ENCODE peak calls at places on chromosomes 3 and 15, in ten cellular contexts. One of them, this sample, is unnamed.

GRCh38 chr3:40237892-40238571 is 71.5 kb upstream of the EIF1B start:
- DNase-seq in tibial artery: no peak
- DNase-seq in endothelial cell of umbilical vein: no peak
- DNase-seq in hepatocyte: peak; percentile 26
- DNase-seq in cardiac muscle cell: peak; percentile 42
- DNase-seq in upper lobe of right lung: no peak
- DNase-seq in Panc1: no peak
- DNase-seq in body of pancreas: no peak
- DNase-seq in RWPE2: no peak
- DNase-seq in psoas muscle: no peak
- DNase-seq in this sample: no peak

GRCh38 chr15:90893175-90894090 is 9.1 kb downstream of the FES start:
- DNase-seq in tibial artery: peak; percentile 61
- DNase-seq in RWPE2: peak; percentile 69
- DNase-seq in upper lobe of right lung: no peak
- DNase-seq in body of pancreas: no peak
- DNase-seq in hepatocyte: no peak
- DNase-seq in psoas muscle: no peak
- DNase-seq in Panc1: no peak
- DNase-seq in cardiac muscle cell: no peak
- DNase-seq in endothelial cell of umbilical vein: no peak
- DNase-seq in this sample: no peak

GRCh38 chr3:48125886-48126622 is 62.2 kb downstream of the CDC25A start:
- DNase-seq in body of pancreas: no peak
- DNase-seq in Panc1: no peak
- DNase-seq in endothelial cell of umbilical vein: no peak
- DNase-seq in upper lobe of right lung: no peak
- DNase-seq in tibial artery: no peak
- DNase-seq in RWPE2: no peak
- DNase-seq in cardiac muscle cell: no peak
- DNase-seq in psoas muscle: no peak
- DNase-seq in hepatocyte: no peak
- DNase-seq in this sample: no peak

GRCh38 chr3:25156526-25157075 is 271.5 kb upstream of the RARB start:
- DNase-seq in endothelial cell of umbilical vein: peak; percentile 77
- DNase-seq in Panc1: no peak
- DNase-seq in upper lobe of right lung: no peak
- DNase-seq in RWPE2: no peak
- DNase-seq in cardiac muscle cell: peak; percentile 80
- DNase-seq in hepatocyte: peak; percentile 45
- DNase-seq in psoas muscle: no peak
- DNase-seq in tibial artery: no peak
- DNase-seq in body of pancreas: no peak
- DNase-seq in this sample: no peak

GRCh38 chr15:27479232-27480140 is 508.5 kb downstream of the GABRG3 start:
- DNase-seq in Panc1: no peak
- DNase-seq in RWPE2: no peak
- DNase-seq in body of pancreas: no peak
- DNase-seq in hepatocyte: no peak
- DNase-seq in cardiac muscle cell: no peak
- DNase-seq in upper lobe of right lung: no peak
- DNase-seq in psoas muscle: no peak
- DNase-seq in endothelial cell of umbilical vein: no peak
- DNase-seq in tibial artery: no peak
- DNase-seq in this sample: no peak

GRCh38 chr15:85367741-85368140 is 12.7 kb upstream of the AKAP13 start:
- DNase-seq in Panc1: no peak
- DNase-seq in psoas muscle: no peak
- DNase-seq in upper lobe of right lung: no peak
- DNase-seq in cardiac muscle cell: no peak
- DNase-seq in tibial artery: no peak
- DNase-seq in body of pancreas: no peak
- DNase-seq in RWPE2: no peak
- DNase-seq in endothelial cell of umbilical vein: no peak
- DNase-seq in hepatocyte: no peak
- DNase-seq in this sample: no peak

GRCh38 chr3:185739264-185739701 is 85.6 kb downstream of the IGF2BP2 start:
- DNase-seq in Panc1: no peak
- DNase-seq in upper lobe of right lung: no peak
- DNase-seq in body of pancreas: no peak
- DNase-seq in RWPE2: no peak
- DNase-seq in hepatocyte: peak; percentile 23
- DNase-seq in psoas muscle: no peak
- DNase-seq in tibial artery: no peak
- DNase-seq in cardiac muscle cell: no peak
- DNase-seq in endothelial cell of umbilical vein: no peak
- DNase-seq in this sample: no peak

GRCh38 chr15:29612096-29612495 is 210.2 kb downstream of the TJP1 start:
- DNase-seq in body of pancreas: no peak
- DNase-seq in hepatocyte: peak; percentile 30
- DNase-seq in cardiac muscle cell: peak; percentile 99
- DNase-seq in Panc1: no peak
- DNase-seq in upper lobe of right lung: no peak
- DNase-seq in RWPE2: no peak
- DNase-seq in endothelial cell of umbilical vein: peak; percentile 9
- DNase-seq in psoas muscle: no peak
- DNase-seq in tibial artery: no peak
- DNase-seq in this sample: no peak

GRCh38 chr3:118101891-118102290 is 932.8 kb downstream of the IGSF11 start:
- DNase-seq in upper lobe of right lung: no peak
- DNase-seq in Panc1: no peak
- DNase-seq in body of pancreas: no peak
- DNase-seq in endothelial cell of umbilical vein: no peak
- DNase-seq in cardiac muscle cell: no peak
- DNase-seq in tibial artery: no peak
- DNase-seq in hepatocyte: no peak
- DNase-seq in RWPE2: no peak
- DNase-seq in psoas muscle: no peak
- DNase-seq in this sample: no peak

GRCh38 chr3:128956440-128956839 is 37.4 kb downstream of the CFAP92 start:
- DNase-seq in hepatocyte: no peak
- DNase-seq in body of pancreas: no peak
- DNase-seq in endothelial cell of umbilical vein: no peak
- DNase-seq in Panc1: no peak
- DNase-seq in cardiac muscle cell: no peak
- DNase-seq in RWPE2: no peak
- DNase-seq in upper lobe of right lung: no peak
- DNase-seq in tibial artery: no peak
- DNase-seq in psoas muscle: no peak
- DNase-seq in this sample: no peak

GRCh38 chr15:50250789-50251394 is 14.6 kb downstream of the HDC start:
- DNase-seq in tibial artery: no peak
- DNase-seq in psoas muscle: no peak
- DNase-seq in cardiac muscle cell: no peak
- DNase-seq in RWPE2: no peak
- DNase-seq in endothelial cell of umbilical vein: no peak
- DNase-seq in Panc1: no peak
- DNase-seq in hepatocyte: no peak
- DNase-seq in body of pancreas: no peak
- DNase-seq in upper lobe of right lung: no peak
- DNase-seq in this sample: no peak

DNA sequence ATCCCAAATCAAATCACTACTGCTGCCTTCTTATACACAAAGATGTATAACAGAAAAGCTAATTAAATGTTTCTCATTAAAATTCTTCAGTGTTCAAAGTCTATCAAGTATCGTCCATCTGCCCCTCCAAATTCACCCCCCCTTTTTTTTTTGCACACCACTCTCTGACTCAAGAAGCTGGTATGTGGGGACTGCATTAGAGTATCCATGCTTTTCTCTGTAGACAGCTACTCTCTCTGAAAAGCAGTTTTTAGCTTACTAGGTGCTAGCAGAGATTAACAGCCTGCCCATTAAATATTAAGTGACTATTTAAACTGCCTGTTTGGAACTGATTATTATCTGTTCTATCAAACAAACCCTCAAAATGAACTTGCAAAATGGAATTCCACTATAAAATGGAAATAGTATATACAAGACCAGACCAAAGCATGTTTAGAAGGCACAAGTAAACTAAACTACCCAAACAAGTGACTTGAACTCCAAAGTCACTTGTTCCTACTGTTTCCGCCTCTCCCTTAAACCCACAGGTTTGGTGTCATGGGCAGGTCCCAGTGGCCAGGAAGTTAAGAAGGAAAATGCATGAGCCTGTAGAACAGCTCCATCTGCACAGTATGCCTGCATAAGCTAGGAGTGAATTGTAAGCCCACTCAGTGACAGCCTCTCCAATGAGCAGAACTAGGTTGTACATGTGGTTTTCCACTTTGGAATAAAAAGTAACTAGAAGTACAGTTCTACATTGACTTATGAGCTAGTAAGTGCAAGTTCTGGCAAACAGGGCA is 32.5 kb downstream of the GBE1 start:
- DNase-seq in Panc1: no peak
- DNase-seq in psoas muscle: no peak
- DNase-seq in upper lobe of right lung: no peak
- DNase-seq in tibial artery: no peak
- DNase-seq in endothelial cell of umbilical vein: peak; percentile 47
- DNase-seq in body of pancreas: no peak
- DNase-seq in cardiac muscle cell: peak; percentile 64
- DNase-seq in hepatocyte: no peak
- DNase-seq in RWPE2: no peak
- DNase-seq in this sample: no peak
- H3K4me1 ChIP-seq in Panc1: peaks cover under 1% of the 10 kb centered on the region
- H3K4me1 ChIP-seq in psoas muscle: peaks cover 81% of the 10 kb centered on the region
- H3K4me1 ChIP-seq in upper lobe of right lung: no peaks in the 10 kb centered on the region
- H3K4me1 ChIP-seq in tibial artery: peaks cover 37% of the 10 kb centered on the region
- H3K4me1 ChIP-seq in endothelial cell of umbilical vein: peaks cover 48% of the 10 kb centered on the region
- H3K4me1 ChIP-seq in body of pancreas: peaks cover 24% of the 10 kb centered on the region
- H3K4me1 ChIP-seq in cardiac muscle cell: peaks cover 2% of the 10 kb centered on the region
- H3K4me1 ChIP-seq in hepatocyte: no peaks in the 10 kb centered on the region
- H3K4me1 ChIP-seq in RWPE2: peaks cover 45% of the 10 kb centered on the region
- H3K4me1 ChIP-seq in this sample: no peaks in the 10 kb centered on the region

GRCh38 chr3:55434789-55435188 is 52.3 kb downstream of the WNT5A start:
- DNase-seq in hepatocyte: no peak
- DNase-seq in endothelial cell of umbilical vein: no peak
- DNase-seq in psoas muscle: no peak
- DNase-seq in cardiac muscle cell: peak; percentile 46
- DNase-seq in tibial artery: no peak
- DNase-seq in Panc1: peak; percentile 2
- DNase-seq in upper lobe of right lung: no peak
- DNase-seq in RWPE2: no peak
- DNase-seq in body of pancreas: peak; percentile 42
- DNase-seq in this sample: peak; percentile 54
- TF ChIP-seq CTCF in hepatocyte: peak; percentile 36
- TF ChIP-seq CTCF in endothelial cell of umbilical vein: peak; percentile 40
- TF ChIP-seq CTCF in psoas muscle: peak; percentile 29
- TF ChIP-seq CTCF in cardiac muscle cell: peak; percentile 62
- TF ChIP-seq CTCF in tibial artery: no peak
- TF ChIP-seq CTCF in Panc1: peak; percentile 58
- TF ChIP-seq CTCF in upper lobe of right lung: peak; percentile 50
- TF ChIP-seq CTCF in RWPE2: peak; percentile 58
- TF ChIP-seq CTCF in body of pancreas: peak; percentile 52
- TF ChIP-seq CTCF in this sample: peak; percentile 39

GRCh38 chr3:76586471-76586870 is 453.4 kb upstream of the ROBO2 start:
- DNase-seq in body of pancreas: no peak
- DNase-seq in psoas muscle: no peak
- DNase-seq in Panc1: no peak
- DNase-seq in tibial artery: no peak
- DNase-seq in hepatocyte: no peak
- DNase-seq in endothelial cell of umbilical vein: no peak
- DNase-seq in cardiac muscle cell: no peak
- DNase-seq in RWPE2: no peak
- DNase-seq in upper lobe of right lung: no peak
- DNase-seq in this sample: no peak

GRCh38 chr3:76582632-76583378 is 457.1 kb upstream of the ROBO2 start:
- DNase-seq in psoas muscle: no peak
- DNase-seq in endothelial cell of umbilical vein: no peak
- DNase-seq in hepatocyte: no peak
- DNase-seq in upper lobe of right lung: no peak
- DNase-seq in tibial artery: no peak
- DNase-seq in RWPE2: no peak
- DNase-seq in body of pancreas: no peak
- DNase-seq in cardiac muscle cell: no peak
- DNase-seq in Panc1: no peak
- DNase-seq in this sample: no peak

GRCh38 chr3:76582098-76582497 is 457.8 kb upstream of the ROBO2 start:
- DNase-seq in cardiac muscle cell: no peak
- DNase-seq in tibial artery: no peak
- DNase-seq in body of pancreas: no peak
- DNase-seq in psoas muscle: no peak
- DNase-seq in endothelial cell of umbilical vein: no peak
- DNase-seq in RWPE2: no peak
- DNase-seq in hepatocyte: no peak
- DNase-seq in Panc1: no peak
- DNase-seq in upper lobe of right lung: no peak
- DNase-seq in this sample: no peak

DNA sequence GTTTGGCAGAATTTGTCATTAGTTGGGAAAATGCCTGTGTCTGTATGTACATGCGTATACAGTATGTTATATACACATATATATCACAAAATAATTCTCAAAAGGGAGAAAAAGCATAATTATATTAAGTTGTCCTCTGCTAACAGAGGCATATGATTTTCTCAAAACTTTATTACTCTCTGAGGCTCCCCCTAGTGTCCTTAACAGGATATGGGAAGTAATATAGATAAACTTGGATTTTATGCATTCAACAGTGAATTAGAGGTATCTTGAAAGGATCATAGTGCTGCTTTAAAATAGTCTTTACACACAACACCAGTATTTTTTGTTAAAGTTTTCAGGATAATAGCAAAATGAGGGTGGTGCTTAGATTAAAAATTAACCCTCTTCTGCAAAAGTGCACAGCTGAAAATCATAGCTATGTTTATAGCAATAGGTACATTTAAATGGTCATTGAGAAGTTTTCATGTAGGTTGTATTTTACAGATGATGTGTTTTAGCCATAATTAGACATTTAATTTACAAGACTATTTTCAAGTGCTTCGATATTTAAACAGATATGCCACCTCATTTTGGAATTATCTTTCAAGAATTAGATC is 454.0 kb upstream of the ROBO2 start:
- DNase-seq in tibial artery: no peak
- DNase-seq in cardiac muscle cell: peak; percentile 0
- DNase-seq in body of pancreas: no peak
- DNase-seq in Panc1: no peak
- DNase-seq in endothelial cell of umbilical vein: no peak
- DNase-seq in psoas muscle: no peak
- DNase-seq in hepatocyte: peak; percentile 44
- DNase-seq in upper lobe of right lung: no peak
- DNase-seq in RWPE2: no peak
- DNase-seq in this sample: no peak
- H3K4me3 ChIP-seq in tibial artery: no peak overlapping the region
- H3K4me3 ChIP-seq in cardiac muscle cell: no peak overlapping the region
- H3K4me3 ChIP-seq in body of pancreas: no peak overlapping the region
- H3K4me3 ChIP-seq in Panc1: no peak overlapping the region
- H3K4me3 ChIP-seq in endothelial cell of umbilical vein: no peak overlapping the region
- H3K4me3 ChIP-seq in psoas muscle: no peak overlapping the region
- H3K4me3 ChIP-seq in hepatocyte: no peak overlapping the region
- H3K4me3 ChIP-seq in upper lobe of right lung: no peak overlapping the region
- H3K4me3 ChIP-seq in RWPE2: no peak overlapping the region
- H3K4me3 ChIP-seq in this sample: no peak overlapping the region

DNA sequence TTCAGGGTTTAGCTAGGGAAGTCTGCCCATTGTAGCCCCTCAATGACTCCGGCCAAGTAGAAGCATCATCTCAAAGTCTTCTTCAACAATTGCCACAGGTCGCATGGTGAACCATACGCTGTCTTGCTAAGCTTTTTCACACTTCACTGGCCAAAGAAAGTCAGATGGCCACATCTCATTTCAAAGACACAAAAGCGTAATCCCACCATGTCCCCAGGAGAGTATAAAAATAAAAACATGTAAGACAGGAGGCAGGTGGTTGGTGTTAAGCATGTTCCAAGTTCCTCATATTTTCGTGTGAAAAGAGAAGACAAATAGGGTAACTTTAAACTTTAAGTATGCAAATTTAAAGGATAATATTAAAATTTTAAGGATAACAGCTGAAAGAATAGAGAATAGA is 147.4 kb downstream of the ERC2 start:
- DNase-seq in upper lobe of right lung: no peak
- DNase-seq in body of pancreas: no peak
- DNase-seq in hepatocyte: no peak
- DNase-seq in RWPE2: no peak
- DNase-seq in Panc1: no peak
- DNase-seq in tibial artery: no peak
- DNase-seq in psoas muscle: no peak
- DNase-seq in endothelial cell of umbilical vein: no peak
- DNase-seq in cardiac muscle cell: no peak
- DNase-seq in this sample: no peak
- H3K4me1 ChIP-seq in upper lobe of right lung: no peaks in the 10 kb centered on the region
- H3K4me1 ChIP-seq in body of pancreas: peaks cover 4% of the 10 kb centered on the region
- H3K4me1 ChIP-seq in hepatocyte: peaks cover 2% of the 10 kb centered on the region
- H3K4me1 ChIP-seq in RWPE2: no peaks in the 10 kb centered on the region
- H3K4me1 ChIP-seq in Panc1: no peaks in the 10 kb centered on the region
- H3K4me1 ChIP-seq in tibial artery: no peaks in the 10 kb centered on the region
- H3K4me1 ChIP-seq in psoas muscle: no peaks in the 10 kb centered on the region
- H3K4me1 ChIP-seq in endothelial cell of umbilical vein: peaks cover 17% of the 10 kb centered on the region
- H3K4me1 ChIP-seq in cardiac muscle cell: peaks cover 61% of the 10 kb centered on the region
- H3K4me1 ChIP-seq in this sample: no peaks in the 10 kb centered on the region

This sample was measured in mucosa of descending colon.